ENCODE peak calls at places on chromosomes 5 and 9, in six cellular contexts. Z is stimulated activated CD4-positive, alpha-beta T cell treated with anti-CD3 and anti-CD28 coated beads, TNF-alpha, amount 100 ng/mL, for 4 hours; G is glomerular endothelial cell; L is H54; B is activated CD8-positive, alpha-beta memory T cell treated with anti-CD3 and anti-CD28 coated beads for 4 hours; F is SHP77. K is an unnamed sample.

GRCh38 chr9:18778846-18779245 is 254.2 kb downstream of the SAXO1 start:
- DNase-seq in Z (no peak), G (no peak), B (no peak), F (no peak), L (no peak), K (no peak)

GRCh38 chr5:177310757-177311173 is 933 bp downstream of the MXD3 start:
- DNase-seq in Z (no peak), B (no peak), F (no peak), G (no peak), L (no peak), K (no peak)

GRCh38 chr5:72138943-72139467 is 31.7 kb downstream of the MAP1B start:
- DNase-seq in Z (no peak), B (no peak), L (peak; percentile 11), F (no peak), G (no peak), K (peak; percentile 49)

GRCh38 chr5:14410068-14410941 is 171.3 kb upstream of the OTULINL start:
- DNase-seq in L (no peak), B (no peak), G (no peak), F (no peak), Z (no peak), K (no peak)

GRCh38 chr5:26940981-26941380 is 97.4 kb downstream of the CDH9 start:
- DNase-seq in L (no peak), F (peak; percentile 65), B (no peak), Z (no peak), G (no peak), K (no peak)

GRCh38 chr5:7866194-7866593 is 2.6 kb downstream of the FASTKD3 start:
- DNase-seq in F (no peak), B (no peak), G (no peak), Z (no peak), L (no peak), K (no peak)

GRCh38 chr5:75018805-75019587 is 33.4 kb downstream of the GCNT4 start:
- DNase-seq in B (no peak), L (no peak), G (no peak), F (no peak), Z (no peak), K (no peak)

GRCh38 chr9:79263666-79264460 is 307.9 kb upstream of the TLE4 start:
- DNase-seq in B (no peak), Z (no peak), G (no peak), F (no peak), L (peak; percentile 35), K (no peak)

GRCh38 chr9:111484564-111484878 is 338 bp upstream of the ECPAS start:
- DNase-seq in Z (no peak), L (no peak), B (no peak), F (no peak), G (no peak), K (no peak)

GRCh38 chr5:128358826-128359225 is 179.2 kb downstream of the FBN2 start:
- DNase-seq in F (no peak), Z (no peak), B (no peak), L (no peak), G (no peak), K (peak; percentile 12)

GRCh38 chr9:137186385-137186784 is 2.0 kb downstream of the ANAPC2 start:
- DNase-seq in F (no peak), Z (no peak), G (no peak), L (no peak), B (no peak), K (no peak)

GRCh38 chr5:87526131-87526530 is 113.4 kb upstream of the CCNH start:
- DNase-seq in Z (no peak), L (no peak), F (no peak), G (no peak), B (no peak), K (no peak)

GRCh38 chr9:37840560-37841194 is 40.1 kb downstream of the DCAF10 start:
- DNase-seq in G (no peak), F (no peak), Z (no peak), L (no peak), B (no peak), K (peak; percentile 33)

GRCh38 chr5:125235995-125236394 is 489.6 kb upstream of the ZNF608 start:
- DNase-seq in G (no peak), B (no peak), L (no peak), Z (no peak), F (no peak), K (no peak)